ENCODE peak calls at places on chromosomes 7 and 10, in five cellular contexts. One of them, this sample, is unnamed.

GRCh38 chr10:75295901-75296441 is 60.2 kb upstream of the COMTD1 start:
- DNase-seq in DND-41: no peak
- DNase-seq in colonic mucosa: no peak
- DNase-seq in IMR-90: peak
- DNase-seq in neural progenitor cell: no peak
- DNase-seq in this sample: no peak

GRCh38 chr7:70634071-70634470 is 497.9 kb upstream of the GALNT17 start:
- DNase-seq in DND-41: no peak
- DNase-seq in colonic mucosa: no peak
- DNase-seq in IMR-90: no peak
- DNase-seq in neural progenitor cell: no peak
- DNase-seq in this sample: peak

GRCh38 chr10:96586419-96587254 is at the start of gene TM9SF3:
- DNase-seq in DND-41: peak
- DNase-seq in colonic mucosa: peak
- DNase-seq in IMR-90: peak
- DNase-seq in neural progenitor cell: peak
- DNase-seq in this sample: peak

GRCh38 chr10:48493083-48493871 is 111.6 kb downstream of the ARHGAP22 start:
- DNase-seq in DND-41: no peak
- DNase-seq in colonic mucosa: peak
- DNase-seq in IMR-90: no peak
- DNase-seq in neural progenitor cell: no peak
- DNase-seq in this sample: no peak

GRCh38 chr7:46206474-46207060 is 285.5 kb upstream of the IGFBP3 start:
- DNase-seq in DND-41: no peak
- DNase-seq in colonic mucosa: no peak
- DNase-seq in IMR-90: peak
- DNase-seq in neural progenitor cell: no peak
- DNase-seq in this sample: no peak

GRCh38 chr7:17696422-17696821 is 243.9 kb downstream of the SNX13 start:
- DNase-seq in DND-41: no peak
- DNase-seq in colonic mucosa: no peak
- DNase-seq in IMR-90: peak
- DNase-seq in neural progenitor cell: no peak
- DNase-seq in this sample: no peak

GRCh38 chr7:1963575-1963974 is 269.2 kb downstream of the MAD1L1 start:
- DNase-seq in DND-41: no peak
- DNase-seq in colonic mucosa: no peak
- DNase-seq in IMR-90: no peak
- DNase-seq in neural progenitor cell: no peak
- DNase-seq in this sample: no peak

GRCh38 chr10:100485336-100485735 is 22.5 kb downstream of the WNT8B start:
- DNase-seq in DND-41: no peak
- DNase-seq in colonic mucosa: no peak
- DNase-seq in IMR-90: no peak
- DNase-seq in neural progenitor cell: peak
- DNase-seq in this sample: peak

GRCh38 chr7:18212788-18213187 is 185.1 kb upstream of the PRPS1L1 start:
- DNase-seq in DND-41: no peak
- DNase-seq in colonic mucosa: no peak
- DNase-seq in IMR-90: peak
- DNase-seq in neural progenitor cell: no peak
- DNase-seq in this sample: no peak

GRCh38 chr7:104552102-104552501 is 223.7 kb downstream of the LHFPL3 start:
- DNase-seq in DND-41: peak
- DNase-seq in colonic mucosa: peak
- DNase-seq in IMR-90: peak
- DNase-seq in neural progenitor cell: peak
- DNase-seq in this sample: peak

GRCh38 chr10:30046476-30046875 is 12.9 kb downstream of the JCAD start:
- DNase-seq in DND-41: no peak
- DNase-seq in colonic mucosa: no peak
- DNase-seq in IMR-90: no peak
- DNase-seq in neural progenitor cell: no peak
- DNase-seq in this sample: no peak

GRCh38 chr7:11343818-11344413 is 370.2 kb downstream of the PHF14 start:
- DNase-seq in DND-41: no peak
- DNase-seq in colonic mucosa: no peak
- DNase-seq in IMR-90: peak
- DNase-seq in neural progenitor cell: peak
- DNase-seq in this sample: no peak

GRCh38 chr7:7719235-7719634 is 828 bp upstream of the RPA3 start:
- DNase-seq in DND-41: peak
- DNase-seq in colonic mucosa: peak
- DNase-seq in IMR-90: peak
- DNase-seq in neural progenitor cell: no peak
- DNase-seq in this sample: no peak

GRCh38 chr7:8765374-8765773 is 332.0 kb downstream of the NXPH1 start:
- DNase-seq in DND-41: no peak
- DNase-seq in colonic mucosa: no peak
- DNase-seq in IMR-90: no peak
- DNase-seq in neural progenitor cell: no peak
- DNase-seq in this sample: no peak

GRCh38 chr10:105398202-105398601 is 757.1 kb downstream of the SORCS3 start:
- DNase-seq in DND-41: no peak
- DNase-seq in colonic mucosa: no peak
- DNase-seq in IMR-90: no peak
- DNase-seq in neural progenitor cell: no peak
- DNase-seq in this sample: no peak

GRCh38 chr7:92404170-92404614 is 43.1 kb upstream of the GATAD1 start:
- DNase-seq in DND-41: peak
- DNase-seq in colonic mucosa: no peak
- DNase-seq in IMR-90: no peak
- DNase-seq in neural progenitor cell: peak
- DNase-seq in this sample: peak

GRCh38 chr7:145398758-145399157 is 562.9 kb upstream of the TPK1 start:
- DNase-seq in DND-41: no peak
- DNase-seq in colonic mucosa: no peak
- DNase-seq in IMR-90: no peak
- DNase-seq in neural progenitor cell: peak
- DNase-seq in this sample: no peak

GRCh38 chr10:120382360-120382759 is 74.7 kb upstream of the PLPP4 start:
- DNase-seq in DND-41: no peak
- DNase-seq in colonic mucosa: no peak
- DNase-seq in IMR-90: no peak
- DNase-seq in neural progenitor cell: no peak
- DNase-seq in this sample: no peak

GRCh38 chr7:29968683-29969457 is 20.7 kb downstream of the SCRN1 start:
- DNase-seq in DND-41: no peak
- DNase-seq in colonic mucosa: no peak
- DNase-seq in IMR-90: peak
- DNase-seq in neural progenitor cell: no peak
- DNase-seq in this sample: no peak

GRCh38 chr7:27519801-27520200 is 142.9 kb downstream of the HIBADH start:
- DNase-seq in DND-41: no peak
- DNase-seq in colonic mucosa: no peak
- DNase-seq in IMR-90: no peak
- DNase-seq in neural progenitor cell: peak
- DNase-seq in this sample: no peak

GRCh38 chr7:131149840-131150239 is 177.8 kb upstream of the MKLN1 start:
- DNase-seq in DND-41: no peak
- DNase-seq in colonic mucosa: no peak
- DNase-seq in IMR-90: no peak
- DNase-seq in neural progenitor cell: no peak
- DNase-seq in this sample: no peak

GRCh38 chr7:130276796-130277762 is 10.4 kb downstream of the CPA2 start:
- DNase-seq in DND-41: no peak
- DNase-seq in colonic mucosa: no peak
- DNase-seq in IMR-90: peak
- DNase-seq in neural progenitor cell: no peak
- DNase-seq in this sample: no peak

GRCh38 chr10:24256619-24257018 is 47.7 kb downstream of the KIAA1217 start:
- DNase-seq in DND-41: no peak
- DNase-seq in colonic mucosa: no peak
- DNase-seq in IMR-90: no peak
- DNase-seq in neural progenitor cell: no peak
- DNase-seq in this sample: no peak

GRCh38 chr7:157668221-157668883 is 331.5 kb downstream of the DNAJB6 start:
- DNase-seq in DND-41: peak
- DNase-seq in colonic mucosa: no peak
- DNase-seq in IMR-90: no peak
- DNase-seq in neural progenitor cell: no peak
- DNase-seq in this sample: no peak

GRCh38 chr10:12950583-12951128 is 50.9 kb downstream of the CCDC3 start:
- DNase-seq in DND-41: no peak
- DNase-seq in colonic mucosa: no peak
- DNase-seq in IMR-90: no peak
- DNase-seq in neural progenitor cell: no peak
- DNase-seq in this sample: no peak

GRCh38 chr7:131056007-131056406 is 271.7 kb upstream of the MKLN1 start:
- DNase-seq in DND-41: no peak
- DNase-seq in colonic mucosa: no peak
- DNase-seq in IMR-90: no peak
- DNase-seq in neural progenitor cell: no peak
- DNase-seq in this sample: no peak

GRCh38 chr7:28472332-28472731 is 60.0 kb downstream of the CREB5 start:
- DNase-seq in DND-41: no peak
- DNase-seq in colonic mucosa: no peak
- DNase-seq in IMR-90: no peak
- DNase-seq in neural progenitor cell: no peak
- DNase-seq in this sample: no peak

GRCh38 chr10:65570143-65571010 is 1355.5 kb upstream of the LRRTM3 start:
- DNase-seq in DND-41: no peak
- DNase-seq in colonic mucosa: peak
- DNase-seq in IMR-90: peak
- DNase-seq in neural progenitor cell: peak
- DNase-seq in this sample: peak

GRCh38 chr7:913736-914520 is 37.6 kb downstream of the GET4 start:
- DNase-seq in DND-41: no peak
- DNase-seq in colonic mucosa: peak
- DNase-seq in IMR-90: no peak
- DNase-seq in neural progenitor cell: no peak
- DNase-seq in this sample: no peak

GRCh38 chr10:29772403-29772802 is 137.6 kb upstream of the SVIL start:
- DNase-seq in DND-41: no peak
- DNase-seq in colonic mucosa: no peak
- DNase-seq in IMR-90: no peak
- DNase-seq in neural progenitor cell: no peak
- DNase-seq in this sample: no peak

GRCh38 chr7:17144313-17144712 is 154.1 kb upstream of the AHR start:
- DNase-seq in DND-41: peak
- DNase-seq in colonic mucosa: no peak
- DNase-seq in IMR-90: peak
- DNase-seq in neural progenitor cell: no peak
- DNase-seq in this sample: no peak

GRCh38 chr7:138243430-138243829 is 167.2 kb downstream of the AKR1D1 start:
- DNase-seq in DND-41: no peak
- DNase-seq in colonic mucosa: no peak
- DNase-seq in IMR-90: no peak
- DNase-seq in neural progenitor cell: peak
- DNase-seq in this sample: peak

GRCh38 chr10:132392184-132392800 is 4.7 kb upstream of the PWWP2B start:
- DNase-seq in DND-41: no peak
- DNase-seq in colonic mucosa: no peak
- DNase-seq in IMR-90: no peak
- DNase-seq in neural progenitor cell: no peak
- DNase-seq in this sample: no peak

GRCh38 chr10:117441812-117442443 is 66.7 kb upstream of the PDZD8 start:
- DNase-seq in DND-41: no peak
- DNase-seq in colonic mucosa: no peak
- DNase-seq in IMR-90: no peak
- DNase-seq in neural progenitor cell: no peak
- DNase-seq in this sample: no peak

GRCh38 chr7:2616387-2616966 is 15.3 kb upstream of the TTYH3 start:
- DNase-seq in DND-41: no peak
- DNase-seq in colonic mucosa: no peak
- DNase-seq in IMR-90: no peak
- DNase-seq in neural progenitor cell: no peak
- DNase-seq in this sample: no peak

GRCh38 chr10:125085281-125085680 is 75.1 kb downstream of the CTBP2 start:
- DNase-seq in DND-41: no peak
- DNase-seq in colonic mucosa: no peak
- DNase-seq in IMR-90: no peak
- DNase-seq in neural progenitor cell: no peak
- DNase-seq in this sample: no peak
- H3K9ac ChIP-seq in DND-41: no peak
- H3K9ac ChIP-seq in colonic mucosa: no peak
- H3K9ac ChIP-seq in IMR-90: peak
- H3K9ac ChIP-seq in neural progenitor cell: no peak
- H3K9ac ChIP-seq in this sample: no peak

DNA sequence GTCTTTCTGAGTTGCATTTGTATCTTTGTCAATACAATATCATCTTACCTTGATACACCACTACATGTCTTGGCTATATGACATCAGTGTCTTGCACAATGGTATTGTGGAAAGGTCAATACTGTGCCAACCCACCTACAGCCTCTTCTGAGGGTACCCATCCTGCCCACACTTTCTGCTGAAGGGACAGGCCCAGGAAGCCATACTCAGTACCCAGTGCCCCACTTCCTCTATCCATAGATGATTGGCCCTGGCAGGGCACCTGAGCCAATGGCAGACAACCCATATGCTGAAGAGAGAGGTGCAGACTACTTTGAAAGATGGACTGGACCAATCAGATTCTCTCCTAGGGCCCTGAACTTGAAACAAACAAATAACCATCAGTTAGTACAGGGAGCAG is 152.0 kb upstream of the ADO start:
- DNase-seq in DND-41: no peak
- DNase-seq in colonic mucosa: no peak
- DNase-seq in IMR-90: no peak
- DNase-seq in neural progenitor cell: no peak
- DNase-seq in this sample: no peak
- H3K9ac ChIP-seq in DND-41: no peak
- H3K9ac ChIP-seq in colonic mucosa: no peak
- H3K9ac ChIP-seq in IMR-90: no peak
- H3K9ac ChIP-seq in neural progenitor cell: no peak
- H3K9ac ChIP-seq in this sample: no peak

GRCh38 chr7:47714669-47715607 is 133.0 kb upstream of the TNS3 start:
- DNase-seq in DND-41: no peak
- DNase-seq in colonic mucosa: no peak
- DNase-seq in IMR-90: no peak
- DNase-seq in neural progenitor cell: no peak
- DNase-seq in this sample: no peak

GRCh38 chr7:47713595-47713994 is 131.7 kb upstream of the TNS3 start:
- DNase-seq in DND-41: no peak
- DNase-seq in colonic mucosa: no peak
- DNase-seq in IMR-90: no peak
- DNase-seq in neural progenitor cell: no peak
- DNase-seq in this sample: no peak

GRCh38 chr7:47711776-47712175 is 129.9 kb upstream of the TNS3 start:
- DNase-seq in DND-41: no peak
- DNase-seq in colonic mucosa: no peak
- DNase-seq in IMR-90: no peak
- DNase-seq in neural progenitor cell: no peak
- DNase-seq in this sample: no peak

GRCh38 chr7:47712416-47712815 is 130.5 kb upstream of the TNS3 start:
- DNase-seq in DND-41: no peak
- DNase-seq in colonic mucosa: no peak
- DNase-seq in IMR-90: no peak
- DNase-seq in neural progenitor cell: no peak
- DNase-seq in this sample: no peak

GRCh38 chr7:47715631-47716068 is 133.7 kb upstream of the TNS3 start:
- DNase-seq in DND-41: no peak
- DNase-seq in colonic mucosa: no peak
- DNase-seq in IMR-90: no peak
- DNase-seq in neural progenitor cell: no peak
- DNase-seq in this sample: no peak
- H3K9ac ChIP-seq in DND-41: no peak
- H3K9ac ChIP-seq in colonic mucosa: no peak
- H3K9ac ChIP-seq in IMR-90: no peak
- H3K9ac ChIP-seq in neural progenitor cell: no peak
- H3K9ac ChIP-seq in this sample: no peak

GRCh38 chr10:11299125-11299524 is 281.5 kb downstream of the CELF2 start:
- DNase-seq in DND-41: no peak
- DNase-seq in colonic mucosa: no peak
- DNase-seq in IMR-90: no peak
- DNase-seq in neural progenitor cell: no peak
- DNase-seq in this sample: no peak
- H3K9ac ChIP-seq in DND-41: no peak
- H3K9ac ChIP-seq in colonic mucosa: no peak
- H3K9ac ChIP-seq in IMR-90: no peak
- H3K9ac ChIP-seq in neural progenitor cell: no peak
- H3K9ac ChIP-seq in this sample: no peak

This sample was measured in endodermal cell.